ENCODE peak calls at places on chromosomes 13 and 19, in nine cellular contexts. G is left lung; R is CD4-positive, CD25-positive, alpha-beta regulatory T cell; W is mucosa of descending colon; V is thoracic aorta; M is HAP-1; J is lower leg skin; S is CD8-positive, alpha-beta memory T cell; O is left ventricle myocardium inferior. P is an unnamed sample.

GRCh38 chr19:57708641-57709354 is at the start of gene ZNF154:
- DNase-seq in G (peak; percentile 84), R (peak; percentile 43), W (peak; percentile 33), V (no peak), M (no peak), J (no peak), S (peak; percentile 62), O (peak; percentile 21), P (peak; percentile 2)

GRCh38 chr13:46655727-46656180 is 102.8 kb downstream of the LRCH1 start:
- DNase-seq in G (no peak), R (no peak), W (no peak), V (no peak), M (no peak), J (no peak), S (no peak), O (no peak), P (no peak)

GRCh38 chr13:113117956-113118327 is 4.7 kb upstream of the F10 start:
- DNase-seq in G (no peak), R (no peak), W (no peak), V (no peak), M (no peak), J (no peak), S (no peak), O (no peak), P (no peak)

GRCh38 chr19:30091456-30091855 is 149.4 kb downstream of the URI1 start:
- DNase-seq in G (no peak), R (no peak), W (no peak), V (no peak), M (no peak), J (no peak), S (no peak), O (no peak), P (no peak)

GRCh38 chr13:99290890-99291289 is 16.3 kb downstream of the GPR183 start:
- DNase-seq in G (no peak), R (no peak), W (no peak), V (no peak), M (no peak), J (no peak), S (no peak), O (no peak), P (no peak)

GRCh38 chr19:49954933-49955332 is 6.0 kb downstream of the SIGLEC11 start:
- DNase-seq in G (peak; percentile 8), R (no peak), W (peak; percentile 36), V (no peak), M (no peak), J (no peak), S (no peak), O (no peak), P (no peak)

GRCh38 chr13:106599875-106600797 is 32.2 kb upstream of the ARGLU1 start:
- DNase-seq in G (no peak), R (peak; percentile 20), W (no peak), V (no peak), M (no peak), J (no peak), S (no peak), O (no peak), P (peak; percentile 71)

GRCh38 chr13:80975903-80976302 is 635.0 kb upstream of the SPRY2 start:
- DNase-seq in G (no peak), R (no peak), W (no peak), V (no peak), M (no peak), J (no peak), S (no peak), O (no peak), P (no peak)

GRCh38 chr13:30843548-30843947 is 62.5 kb upstream of the MEDAG start:
- DNase-seq in G (no peak), R (no peak), W (no peak), V (no peak), M (no peak), J (no peak), S (no peak), O (no peak), P (no peak)

GRCh38 chr13:113763961-113764792 is 5.2 kb downstream of the TMEM255B start:
- DNase-seq in G (no peak), R (no peak), W (no peak), V (no peak), M (no peak), J (no peak), S (no peak), O (no peak), P (no peak)

GRCh38 chr19:52585604-52586003 is 15.5 kb downstream of the ZNF701 start:
- DNase-seq in G (no peak), R (no peak), W (no peak), V (no peak), M (no peak), J (no peak), S (no peak), O (no peak), P (no peak)

GRCh38 chr19:52585101-52585500 is 15.0 kb downstream of the ZNF701 start:
- DNase-seq in G (no peak), R (no peak), W (no peak), V (no peak), M (no peak), J (no peak), S (no peak), O (no peak), P (no peak)

GRCh38 chr19:52584686-52585085 is 14.6 kb downstream of the ZNF701 start:
- DNase-seq in G (no peak), R (no peak), W (no peak), V (no peak), M (no peak), J (no peak), S (no peak), O (no peak), P (no peak)
- H3K4me3 ChIP-seq in G (peak overlapping the region; percentile 20), R (no peak overlapping the region), W (no peak overlapping the region), V (no peak overlapping the region), M (no peak overlapping the region), J (no peak overlapping the region), S (no peak overlapping the region), O (peak overlapping the region; percentile 48), P (peak overlapping the region; percentile 25)

DNA sequence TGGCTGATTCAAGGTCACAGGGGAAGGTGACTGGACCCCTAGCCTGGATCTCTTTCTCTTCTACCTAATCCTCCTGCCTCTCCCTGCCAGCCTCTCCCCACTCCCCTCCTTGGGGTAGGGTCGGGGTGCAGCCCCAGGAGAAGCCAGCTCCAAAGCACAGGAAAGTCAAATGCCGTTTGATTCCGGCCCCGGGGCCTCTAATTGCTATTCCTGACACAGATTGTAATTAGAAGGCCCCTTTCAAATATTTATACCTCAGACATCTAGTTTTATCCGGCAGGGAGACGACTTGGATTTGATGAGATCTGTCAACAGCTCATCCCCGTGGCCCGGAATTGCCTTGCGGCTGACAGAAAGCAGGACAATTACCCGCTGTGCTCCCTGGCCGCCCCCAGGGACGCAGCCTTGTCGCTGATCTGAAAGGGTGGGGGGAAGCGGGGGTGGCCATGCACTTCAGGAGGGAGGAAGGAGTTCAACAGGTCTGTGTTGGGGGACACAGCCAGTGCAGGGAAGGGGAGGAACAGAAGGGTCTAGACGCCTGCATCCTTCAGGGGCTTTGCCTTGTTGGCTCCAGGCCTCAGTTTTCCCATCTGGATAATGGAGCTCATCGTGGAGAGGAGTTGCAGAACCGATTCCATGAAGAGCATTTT is 1.9 kb upstream of the SHD start:
- DNase-seq in G (no peak), R (no peak), W (no peak), V (no peak), M (peak; percentile 26), J (no peak), S (no peak), O (no peak), P (no peak)
- H3K4me3 ChIP-seq in G (no peak overlapping the region), R (no peak overlapping the region), W (no peak overlapping the region), V (no peak overlapping the region), M (no peak overlapping the region), J (no peak overlapping the region), S (no peak overlapping the region), O (no peak overlapping the region), P (no peak overlapping the region)

GRCh38 chr19:51549533-51550324 is 18.3 kb upstream of the SIGLEC6 start:
- DNase-seq in G (no peak), R (no peak), W (no peak), V (no peak), M (no peak), J (no peak), S (no peak), O (no peak), P (no peak)

GRCh38 chr19:51551673-51552440 is 19.2 kb upstream of the ZNF175 start:
- DNase-seq in G (no peak), R (no peak), W (no peak), V (no peak), M (no peak), J (no peak), S (no peak), O (no peak), P (no peak)

GRCh38 chr19:51552996-51553725 is 17.9 kb upstream of the ZNF175 start:
- DNase-seq in G (peak; percentile 83), R (no peak), W (peak; percentile 74), V (no peak), M (peak; percentile 86), J (no peak), S (peak; percentile 6), O (peak; percentile 72), P (no peak)

GRCh38 chr19:51552608-51552995 is 18.5 kb upstream of the ZNF175 start:
- DNase-seq in G (no peak), R (no peak), W (no peak), V (no peak), M (no peak), J (no peak), S (no peak), O (no peak), P (no peak)

DNA sequence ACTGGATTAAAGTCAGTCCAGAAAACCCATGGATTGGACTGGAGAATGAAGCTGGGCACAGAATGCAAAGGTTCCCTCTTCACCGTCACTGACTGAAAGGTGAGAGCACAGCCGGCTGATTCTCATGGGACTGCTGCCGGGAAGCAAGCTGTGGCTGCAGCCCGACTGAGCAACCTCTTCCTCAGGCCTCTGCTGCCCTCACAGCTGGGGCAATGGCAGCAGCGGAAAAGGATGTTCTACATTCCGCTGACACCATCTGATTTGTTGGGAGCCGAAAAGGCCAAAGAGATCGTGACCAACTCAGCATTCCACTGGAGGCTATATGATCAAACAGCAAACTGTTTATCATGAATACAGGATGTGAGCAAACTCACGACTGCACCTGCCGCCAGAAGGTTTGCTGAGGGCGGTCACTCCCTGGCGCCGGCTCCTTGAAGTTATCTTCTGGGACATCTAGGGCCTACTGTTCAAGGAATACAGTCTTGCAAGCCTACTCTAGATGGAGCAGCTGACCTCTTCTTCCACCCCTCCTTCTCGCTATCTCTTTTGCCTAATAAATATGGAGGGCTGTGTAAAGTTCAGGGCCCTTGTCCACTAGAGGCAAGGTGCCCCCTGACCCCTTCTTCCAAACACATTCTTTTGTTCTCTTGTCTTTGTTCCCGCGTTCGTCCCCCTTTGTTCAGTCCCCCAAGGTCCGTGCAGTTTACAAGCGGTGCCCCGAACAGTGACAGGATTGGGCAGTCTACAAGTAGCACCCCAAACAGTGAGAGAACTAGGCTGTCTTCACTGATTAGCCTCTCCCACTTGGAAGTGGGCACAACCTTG is 19.6 kb upstream of the SIGLEC6 start:
- DNase-seq in G (no peak), R (no peak), W (no peak), V (no peak), M (no peak), J (no peak), S (no peak), O (no peak), P (no peak)
- H3K4me3 ChIP-seq in G (no peak overlapping the region), R (no peak overlapping the region), W (no peak overlapping the region), V (no peak overlapping the region), M (no peak overlapping the region), J (no peak overlapping the region), S (no peak overlapping the region), O (no peak overlapping the region), P (no peak overlapping the region)

DNA sequence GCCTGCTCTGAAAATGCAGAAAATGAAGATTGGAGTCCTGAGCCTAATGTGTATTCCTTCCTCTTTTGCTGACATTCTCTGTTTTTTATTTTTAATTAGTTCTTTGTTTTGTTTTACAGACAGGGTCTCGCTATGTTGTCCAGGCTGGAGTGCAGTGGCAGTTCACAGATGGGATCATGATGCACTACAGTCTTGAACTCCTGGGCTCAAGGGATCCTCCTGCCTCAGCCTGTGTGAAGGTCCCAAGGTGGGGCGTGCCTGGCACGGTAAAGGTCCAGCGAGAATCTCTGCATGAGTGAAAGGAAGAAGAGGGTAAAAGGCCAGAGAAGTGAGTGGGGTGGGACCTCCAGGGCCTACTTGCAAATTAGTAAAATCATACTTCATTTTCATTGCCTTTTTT is 34.3 kb upstream of the DGKH start:
- DNase-seq in G (no peak), R (no peak), W (no peak), V (no peak), M (no peak), J (no peak), S (no peak), O (no peak), P (no peak)
- H3K4me3 ChIP-seq in G (no peak overlapping the region), R (no peak overlapping the region), W (no peak overlapping the region), V (no peak overlapping the region), M (no peak overlapping the region), J (no peak overlapping the region), S (no peak overlapping the region), O (no peak overlapping the region), P (no peak overlapping the region)

P was measured in skeletal muscle cell.